ENCODE peak calls at places on chromosomes 4 and X, in eight cellular contexts. P is cardiac fibroblast, S is mammary epithelial cell, I is bronchial epithelial cell, R is tibial nerve, L is adipocyte, O is mesendoderm, M is AG09309. Y is an unnamed sample.
A peak's percentile ranks its signal among the peaks of the same experiment; 100 is the strongest.

GRCh38 chrX:124216396-124217124 is 115.9 kb upstream of the TEX13D start:
- DNase-seq in P (no peak), S (no peak), I (no peak), R (no peak), L (no peak), O (peak; percentile 65), M (no peak), Y (no peak)

GRCh38 chr4:125511715-125512114 is 197.0 kb downstream of the FAT4 start:
- DNase-seq in P (no peak), S (no peak), I (no peak), R (no peak), L (no peak), O (no peak), M (no peak), Y (no peak)

GRCh38 chr4:138300616-138301015 is 58.5 kb upstream of the SLC7A11 start:
- DNase-seq in P (peak; percentile 15), S (no peak), I (no peak), R (no peak), L (no peak), O (no peak), M (no peak), Y (no peak)

GRCh38 chr4:112031712-112032328 is 113.4 kb upstream of the FAM241A start:
- DNase-seq in P (peak; percentile 77), S (peak; percentile 31), I (peak; percentile 49), R (no peak), L (peak; percentile 81), O (peak; percentile 56), M (peak; percentile 24), Y (peak; percentile 40)

GRCh38 chr4:140372607-140373327 is 679 bp upstream of the SCOC start:
- DNase-seq in P (peak; percentile 31), S (peak; percentile 27), I (peak; percentile 27), R (no peak), L (peak; percentile 67), O (no peak), M (no peak), Y (peak; percentile 47)

GRCh38 chrX:48468247-48468671 is 1.8 kb downstream of the SLC38A5 start:
- DNase-seq in P (no peak), S (no peak), I (no peak), R (no peak), L (no peak), O (peak; percentile 8), M (no peak), Y (no peak)

GRCh38 chrX:12958461-12958860 is 16.4 kb upstream of the TMSB4X start:
- DNase-seq in P (no peak), S (no peak), I (no peak), R (no peak), L (no peak), O (no peak), M (no peak), Y (no peak)

GRCh38 chrX:39309721-39310152 is 508.5 kb downstream of the MID1IP1 start:
- DNase-seq in P (peak; percentile 5), S (peak; percentile 9), I (no peak), R (no peak), L (no peak), O (peak; percentile 86), M (no peak), Y (peak; percentile 69)

GRCh38 chr4:13355036-13355910 is 128.9 kb downstream of the RAB28 start:
- DNase-seq in P (peak; percentile 50), S (no peak), I (no peak), R (no peak), L (no peak), O (no peak), M (no peak), Y (no peak)

GRCh38 chr4:1219553-1219950 is 29.4 kb downstream of the CTBP1 start:
- DNase-seq in P (no peak), S (no peak), I (no peak), R (no peak), L (no peak), O (no peak), M (no peak), Y (no peak)

GRCh38 chr4:154010377-154010776 is 221.5 kb upstream of the SFRP2 start:
- DNase-seq in P (no peak), S (no peak), I (no peak), R (no peak), L (no peak), O (no peak), M (no peak), Y (no peak)

GRCh38 chr4:6471303-6472007 is 959 bp downstream of the PPP2R2C start:
- DNase-seq in P (peak; percentile 11), S (no peak), I (no peak), R (no peak), L (peak; percentile 8), O (no peak), M (no peak), Y (no peak)

GRCh38 chr4:112423591-112423990 is 92.4 kb downstream of the NEUROG2 start:
- DNase-seq in P (no peak), S (no peak), I (no peak), R (no peak), L (peak; percentile 49), O (no peak), M (no peak), Y (no peak)

GRCh38 chrX:51894697-51895336 is 1.4 kb downstream of the MAGED1 start:
- DNase-seq in P (peak; percentile 34), S (no peak), I (no peak), R (no peak), L (peak; percentile 33), O (peak; percentile 46), M (no peak), Y (peak; percentile 74)

GRCh38 chr4:7041851-7042696 is 1.1 kb upstream of the TADA2B start:
- DNase-seq in P (peak; percentile 59), S (no peak), I (peak; percentile 30), R (peak; percentile 21), L (peak; percentile 78), O (no peak), M (no peak), Y (no peak)

GRCh38 chr4:2413821-2414610 is 4.4 kb downstream of the ZFYVE28 start:
- DNase-seq in P (peak; percentile 54), S (no peak), I (peak; percentile 37), R (no peak), L (peak; percentile 24), O (peak; percentile 70), M (no peak), Y (no peak)

GRCh38 chrX:11908371-11908770 is 150.3 kb downstream of the MSL3 start:
- DNase-seq in P (peak; percentile 45), S (peak; percentile 25), I (peak; percentile 44), R (no peak), L (peak; percentile 15), O (peak; percentile 47), M (no peak), Y (peak; percentile 17)

GRCh38 chrX:2572740-2573139 is 72.0 kb upstream of the DHRSX start:
- DNase-seq in P (peak; percentile 60), S (no peak), I (peak; percentile 52), R (no peak), L (peak; percentile 70), O (peak; percentile 43), M (no peak), Y (no peak)

GRCh38 chr4:185358514-185359433 is 37.0 kb downstream of the LRP2BP start:
- DNase-seq in P (peak; percentile 77), S (no peak), I (peak; percentile 56), R (no peak), L (peak; percentile 79), O (peak; percentile 27), M (peak; percentile 53), Y (no peak)

GRCh38 chrX:6228720-6229119 is at the start of gene NLGN4X:
- DNase-seq in P (no peak), S (no peak), I (no peak), R (no peak), L (no peak), O (peak; percentile 87), M (no peak), Y (peak; percentile 10)
- H3K4me3 ChIP-seq in P (no peak within 1 kb of the TSS), S (no peak within 1 kb of the TSS), I (no peak within 1 kb of the TSS), R (peak within 1 kb of the TSS; percentile 56), L (no peak within 1 kb of the TSS), O (peak within 1 kb of the TSS; percentile 16), M (no peak within 1 kb of the TSS), Y (no peak within 1 kb of the TSS)

DNA sequence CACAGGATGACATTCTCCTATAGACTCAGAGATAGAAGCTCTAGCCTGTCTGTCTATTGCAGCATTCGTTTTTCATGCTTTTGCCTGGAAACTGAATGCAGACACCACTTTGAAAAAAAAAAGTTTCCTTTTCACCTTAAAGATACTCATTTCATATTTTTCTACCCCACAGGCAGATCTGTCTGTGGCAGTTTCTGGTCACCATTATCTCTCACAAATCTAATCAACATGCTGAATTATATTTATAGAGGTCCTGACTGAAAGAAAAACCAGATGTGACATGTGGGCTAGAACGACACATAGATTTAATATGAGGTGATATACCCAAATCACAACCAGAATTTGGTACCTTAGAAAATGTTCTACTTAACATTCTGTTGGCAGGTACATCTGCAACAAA is 28.2 kb downstream of the ADGRG4 start:
- DNase-seq in P (no peak), S (no peak), I (no peak), R (no peak), L (no peak), O (no peak), M (no peak), Y (no peak)
- H3K4me3 ChIP-seq in P (no peak overlapping the region), S (no peak overlapping the region), I (no peak overlapping the region), R (no peak overlapping the region), L (no peak overlapping the region), O (no peak overlapping the region), M (no peak overlapping the region), Y (no peak overlapping the region)

DNA sequence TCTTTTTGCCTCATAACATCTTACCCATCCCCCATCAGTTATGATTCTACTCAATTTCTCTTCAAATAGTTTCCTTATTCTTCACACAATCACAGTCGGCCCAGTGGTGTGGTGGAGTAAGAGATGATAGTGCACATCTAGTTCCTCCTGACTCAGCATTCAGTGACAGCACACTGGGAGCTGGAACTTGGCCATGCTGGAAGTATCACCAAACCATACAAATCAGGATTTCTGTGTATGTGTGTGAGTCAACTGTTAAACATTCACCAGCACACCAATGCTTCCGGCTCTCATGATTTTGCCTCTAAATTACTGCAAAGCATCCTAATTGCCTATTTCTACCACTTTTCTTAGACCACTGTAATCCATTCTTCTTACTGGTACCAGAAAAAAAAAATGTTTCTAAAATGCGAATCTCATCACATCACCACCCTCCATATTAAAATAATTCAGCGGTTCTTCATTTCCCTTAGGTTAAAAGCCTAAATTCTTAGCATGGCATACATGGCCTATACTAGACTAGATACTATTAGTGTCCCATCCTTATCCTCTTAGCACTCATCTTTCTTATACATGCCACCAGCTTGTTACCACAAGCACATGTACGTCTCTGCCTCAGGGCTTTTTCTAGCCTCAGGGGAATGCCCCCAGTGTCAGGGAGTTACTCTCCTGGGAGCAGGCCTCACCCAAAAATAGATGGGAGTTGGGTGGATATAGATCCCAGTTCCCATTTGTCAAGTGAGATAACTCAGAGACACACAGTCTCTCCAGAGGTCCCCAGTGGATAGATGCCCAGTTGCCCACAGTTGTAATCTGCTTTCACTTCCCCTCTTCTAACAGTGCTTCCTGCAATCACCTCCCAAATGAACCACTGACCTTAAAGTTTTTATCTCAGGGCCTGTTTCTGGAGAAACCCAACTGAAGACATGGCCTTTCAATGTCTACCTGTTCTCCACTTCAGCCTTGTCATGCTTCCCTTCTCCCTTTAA is 49.2 kb upstream of the DDX53 start:
- DNase-seq in P (peak; percentile 88), S (peak; percentile 71), I (peak; percentile 85), R (no peak), L (peak; percentile 65), O (no peak), M (peak; percentile 18), Y (no peak)
- H3K4me3 ChIP-seq in P (no peak overlapping the region), S (no peak overlapping the region), I (no peak overlapping the region), R (no peak overlapping the region), L (no peak overlapping the region), O (no peak overlapping the region), M (no peak overlapping the region), Y (no peak overlapping the region)

DNA sequence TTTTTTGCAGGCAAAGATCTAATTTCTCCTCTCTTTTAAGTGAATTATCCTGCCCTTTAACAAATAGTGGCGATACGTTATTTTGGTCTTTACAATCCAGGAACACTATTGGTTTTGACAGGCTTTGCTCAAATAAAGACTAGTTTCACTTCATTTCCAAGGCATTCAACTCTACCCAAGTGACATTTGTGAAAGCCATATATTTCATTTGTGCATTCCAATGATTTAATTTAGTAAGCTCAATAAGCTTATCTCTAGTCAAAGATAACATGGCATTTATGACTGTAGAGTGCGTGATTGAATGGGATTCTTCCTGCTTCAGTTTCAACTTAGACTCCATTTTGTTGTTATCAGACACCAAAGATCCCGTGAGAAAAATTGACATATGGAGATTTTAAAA is 959.8 kb downstream of the ADGRL3 start:
- DNase-seq in P (no peak), S (no peak), I (no peak), R (no peak), L (no peak), O (no peak), M (no peak), Y (no peak)
- H3K4me3 ChIP-seq in P (no peak overlapping the region), S (no peak overlapping the region), I (no peak overlapping the region), R (no peak overlapping the region), L (no peak overlapping the region), O (no peak overlapping the region), M (no peak overlapping the region), Y (no peak overlapping the region)